ENCODE peak calls at places on chromosomes 11 and 22, in four cellular contexts. G is HepG2, Y is K562, B is GM12878. S is an unnamed sample.

GRCh38 chr11:48006301-48006992 is 26.1 kb downstream of the PTPRJ start:
- DNase-seq in B (peak; percentile 73), G (no peak), Y (peak; percentile 47), S (no peak)

GRCh38 chr11:10310301-10310841 is 5.5 kb downstream of the ADM start:
- DNase-seq in G (no peak), B (no peak), Y (no peak), S (no peak)

GRCh38 chr11:104410336-104410735 is 246.4 kb upstream of the PDGFD start:
- DNase-seq in B (no peak), Y (no peak), G (no peak), S (no peak)

GRCh38 chr22:28183078-28183870 is 264.2 kb upstream of the PITPNB start:
- DNase-seq in G (no peak), B (no peak), Y (no peak), S (no peak)

GRCh38 chr11:8055111-8055835 is 25.7 kb upstream of the TUB start:
- DNase-seq in B (no peak), G (no peak), Y (no peak), S (peak; percentile 64)

GRCh38 chr22:39170825-39171622 is 18.5 kb upstream of the CBX7 start:
- DNase-seq in Y (peak; percentile 76), B (peak; percentile 53), G (peak; percentile 53), S (peak; percentile 91)

GRCh38 chr22:46770726-46771125 is 8.3 kb downstream of the TBC1D22A start:
- DNase-seq in Y (no peak), B (no peak), G (no peak), S (no peak)

GRCh38 chr11:2518983-2519340 is 74.2 kb downstream of the KCNQ1 start:
- DNase-seq in B (no peak), Y (no peak), G (no peak), S (peak; percentile 6)

GRCh38 chr11:83115551-83115950 is 41.4 kb upstream of the PCF11 start:
- DNase-seq in G (peak; percentile 66), Y (no peak), B (no peak), S (no peak)

GRCh38 chr11:8204596-8204995 is 35.8 kb upstream of the RIC3 start:
- DNase-seq in G (no peak), Y (no peak), B (no peak), S (no peak)

GRCh38 chr11:70549796-70550195 is 151.5 kb downstream of the CTTN start:
- DNase-seq in Y (no peak), B (no peak), G (no peak), S (no peak)

GRCh38 chr11:34091825-34092224 is 13.6 kb upstream of the NAT10 start:
- DNase-seq in B (no peak), Y (no peak), G (no peak), S (no peak)

GRCh38 chr11:128497057-128497957 is 90.1 kb downstream of the ETS1 start:
- DNase-seq in B (peak; percentile 87), G (no peak), Y (no peak), S (no peak)

GRCh38 chr11:75430692-75431532 is 2.1 kb downstream of the KLHL35 start:
- DNase-seq in Y (no peak), G (no peak), B (no peak), S (no peak)

GRCh38 chr22:31945971-31946680 is 1.8 kb downstream of the YWHAH start:
- DNase-seq in B (no peak), Y (no peak), G (no peak), S (no peak)

GRCh38 chr11:60924110-60924905 is at the start of gene TMEM132A:
- DNase-seq in G (peak; percentile 37), B (no peak), Y (peak; percentile 86), S (peak; percentile 85)

GRCh38 chr11:130599073-130599654 is 150.7 kb downstream of the ADAMTS15 start:
- DNase-seq in Y (no peak), B (no peak), G (no peak), S (no peak)

GRCh38 chr11:115660072-115660805 is 156.0 kb upstream of the CADM1 start:
- DNase-seq in G (no peak), B (no peak), Y (no peak), S (peak; percentile 25)

GRCh38 chr11:68044145-68044813 is 5.5 kb downstream of the TCIRG1 start:
- DNase-seq in B (no peak), Y (no peak), G (no peak), S (no peak)

GRCh38 chr11:126147268-126148111 is 64.0 kb downstream of the RPUSD4 start:
- DNase-seq in Y (no peak), B (no peak), G (peak; percentile 94), S (no peak)

GRCh38 chr11:134275534-134276395 is at the start of gene GLB1L3:
- DNase-seq in B (no peak), G (no peak), Y (peak; percentile 50), S (peak; percentile 71)

GRCh38 chr22:40797427-40797826 is 21.7 kb downstream of the SLC25A17 start:
- DNase-seq in B (no peak), Y (no peak), G (no peak), S (no peak)

GRCh38 chr22:47618611-47619010 is 856.2 kb downstream of the TBC1D22A start:
- DNase-seq in G (no peak), B (no peak), Y (no peak), S (no peak)

GRCh38 chr22:48630444-48630777 is 1197.3 kb downstream of the BRD1 start:
- DNase-seq in G (no peak), B (no peak), Y (no peak), S (no peak)

GRCh38 chr11:94732617-94733292 is 35.4 kb upstream of the AMOTL1 start:
- DNase-seq in B (no peak), G (no peak), Y (no peak), S (no peak)

GRCh38 chr22:42959472-42960145 is 55.3 kb downstream of the PACSIN2 start:
- DNase-seq in Y (peak; percentile 40), G (peak; percentile 92), B (no peak), S (no peak)

DNA sequence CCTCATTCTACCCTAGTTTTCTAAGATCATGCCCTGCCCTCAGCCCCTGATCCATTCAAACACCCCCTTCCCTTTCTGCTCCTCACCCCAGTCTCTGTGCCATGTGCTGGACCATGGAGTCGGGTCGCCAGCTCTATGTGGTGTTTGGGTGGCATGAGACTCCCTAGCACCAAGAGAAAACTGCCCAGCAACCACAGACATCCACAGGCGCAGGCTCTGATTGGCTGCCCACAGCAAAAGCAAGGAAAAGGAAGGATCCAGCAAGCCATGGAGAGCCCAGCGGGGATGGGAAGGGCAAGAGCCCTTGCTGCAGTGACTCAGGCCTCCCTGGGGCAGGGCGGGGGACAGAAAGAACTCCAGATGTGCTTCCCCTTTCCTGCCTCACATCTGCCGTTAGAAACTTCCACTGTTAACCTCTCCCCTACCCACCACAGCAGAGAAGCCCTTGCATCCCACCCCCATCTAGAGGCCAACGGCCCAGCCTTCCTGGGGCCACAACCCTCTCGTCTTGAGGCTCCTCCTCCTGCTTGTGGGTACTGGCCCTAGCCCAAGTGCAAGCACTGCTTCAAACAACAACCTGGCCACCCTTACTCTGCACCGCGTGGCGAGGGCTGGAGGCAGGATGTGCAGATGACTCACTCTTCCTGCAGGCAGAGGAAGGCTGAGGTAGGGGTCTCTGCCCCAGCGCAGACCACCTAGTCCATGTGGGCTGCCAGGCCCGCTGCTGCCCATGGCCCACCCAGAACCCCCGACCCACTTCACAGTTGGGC is 9.7 kb upstream of the AHNAK start:
- DNase-seq in Y (peak; percentile 61), G (no peak), B (peak; percentile 88), S (peak; percentile 82)
- TF ChIP-seq MAX in Y (peak; percentile 86), G (peak; percentile 26), B (peak; percentile 78), S (no peak)

DNA sequence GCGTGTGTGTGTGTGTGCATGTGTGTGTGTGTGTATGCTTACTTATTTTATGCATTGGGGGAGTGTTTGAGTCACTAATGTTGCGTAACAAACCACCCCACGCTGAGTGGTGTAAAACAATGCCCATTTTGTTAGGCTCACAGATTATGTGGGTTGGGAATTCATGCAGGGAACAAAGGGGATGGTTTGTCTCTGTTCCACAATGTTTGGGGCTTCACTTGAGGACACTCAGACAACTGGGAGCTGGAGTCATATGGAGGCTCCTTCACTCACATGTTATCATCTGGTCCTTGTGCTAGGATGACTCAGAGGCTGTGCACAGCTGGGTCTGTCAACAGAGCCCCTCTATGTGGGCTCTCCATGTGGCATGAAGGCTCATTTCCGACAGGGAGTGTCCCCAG is 51.3 kb upstream of the LARGE1 start:
- DNase-seq in Y (no peak), B (no peak), G (peak; percentile 22), S (no peak)
- TF ChIP-seq ETV6 in Y (no peak), B (no peak), G (no peak), S (no peak)

GRCh38 chr22:37896939-37897338 is 9.2 kb upstream of the MICALL1 start:
- DNase-seq in Y (no peak), G (no peak), B (no peak), S (no peak)

GRCh38 chr22:37894939-37895670 is 11.0 kb upstream of the MICALL1 start:
- DNase-seq in B (no peak), Y (no peak), G (no peak), S (peak; percentile 41)

GRCh38 chr22:37897805-37898204 is 8.3 kb upstream of the MICALL1 start:
- DNase-seq in B (no peak), G (no peak), Y (no peak), S (no peak)

GRCh38 chr22:37898441-37899181 is 7.5 kb upstream of the MICALL1 start:
- DNase-seq in Y (no peak), G (peak; percentile 77), B (no peak), S (peak; percentile 43)

GRCh38 chr22:37896181-37896592 is 9.9 kb upstream of the MICALL1 start:
- DNase-seq in Y (no peak), B (peak; percentile 60), G (peak; percentile 90), S (no peak)
- TF ChIP-seq MAX in Y (no peak), B (no peak), G (peak; percentile 34), S (no peak)

DNA sequence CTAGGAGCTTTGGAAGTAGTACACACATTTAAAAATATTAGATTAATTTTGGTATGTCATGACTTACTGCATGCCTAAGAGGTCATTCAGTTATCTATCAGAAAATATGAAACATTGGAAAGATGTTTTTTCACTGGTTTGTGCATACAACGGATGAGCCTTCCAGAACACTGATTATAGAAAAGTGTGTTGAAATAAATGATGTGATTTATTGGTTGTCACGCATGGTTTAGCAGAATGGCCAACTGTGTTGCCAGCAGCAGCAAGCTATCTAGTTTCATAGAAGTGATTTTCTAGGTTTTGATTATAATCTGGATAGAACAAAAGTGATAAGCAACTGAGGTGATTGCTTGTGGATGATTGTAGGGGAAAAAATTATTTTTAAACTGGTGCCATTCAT is 53.6 kb downstream of the DDX10 start:
- DNase-seq in Y (no peak), G (no peak), B (no peak), S (no peak)
- TF ChIP-seq ETV6 in Y (no peak), G (no peak), B (no peak), S (no peak)

GRCh38 chr11:96949464-96949863 is 559.7 kb downstream of the JRKL start:
- DNase-seq in G (no peak), Y (no peak), B (no peak), S (no peak)

DNA sequence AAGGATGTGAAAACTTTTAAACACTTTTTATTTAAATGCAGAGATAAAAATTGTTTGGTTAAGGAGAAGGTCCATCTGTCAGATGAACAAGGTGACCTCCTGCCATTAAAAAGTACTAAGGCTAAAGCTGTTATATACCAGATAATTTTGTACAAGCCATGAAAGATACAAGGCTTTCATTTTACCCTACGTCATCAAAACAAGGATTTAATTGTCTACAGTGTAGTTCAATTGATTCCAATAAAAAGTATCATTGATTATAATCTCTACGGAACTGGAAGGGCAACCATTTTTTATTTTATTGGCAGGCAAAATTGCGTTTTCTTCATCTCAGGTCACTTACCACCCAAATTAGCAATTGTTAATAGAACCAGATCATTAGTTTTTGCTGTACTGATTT is 564.8 kb downstream of the JRKL start:
- DNase-seq in G (no peak), B (no peak), Y (no peak), S (no peak)
- TF ChIP-seq MAX in G (no peak), B (no peak), Y (no peak), S (no peak)